ENCODE peak calls at places on chromosomes 13 and 19, in nine cellular contexts. P is CD8-positive, alpha-beta memory T cell; Y is neural progenitor cell; Z is AG04450; L is heart right ventricle; J is fibroblast of lung; C is CD8-positive, alpha-beta T cell; O is naive thymus-derived CD4-positive, alpha-beta T cell; F is adrenal gland. G is an unnamed sample.

GRCh38 chr13:105996391-105997028 is 539.0 kb downstream of the EFNB2 start:
- DNase-seq in L (no peak), F (no peak), O (no peak), C (no peak), Y (no peak), P (no peak), Z (no peak), J (no peak), G (no peak)

GRCh38 chr13:110448677-110449076 is 112.8 kb downstream of the RAB20 start:
- DNase-seq in F (no peak), C (no peak), Z (no peak), P (no peak), Y (no peak), J (no peak), O (no peak), L (no peak), G (no peak)

GRCh38 chr19:7710616-7711015 is 8.7 kb upstream of the FCER2 start:
- DNase-seq in Z (no peak), L (no peak), J (no peak), F (no peak), Y (no peak), P (no peak), C (no peak), O (no peak), G (no peak)

GRCh38 chr13:113040597-113041292 is 64.8 kb upstream of the F7 start:
- DNase-seq in Y (no peak), P (no peak), F (peak), C (no peak), Z (no peak), O (no peak), J (no peak), L (no peak), G (no peak)

GRCh38 chr13:110560606-110561334 is 752 bp downstream of the RAB20 start:
- DNase-seq in J (no peak), C (no peak), F (peak), Z (no peak), Y (peak), L (peak), P (no peak), O (peak), G (peak)

GRCh38 chr19:4431808-4432674 is 25.6 kb downstream of the UBXN6 start:
- DNase-seq in F (peak), L (no peak), P (no peak), C (no peak), Z (no peak), J (no peak), Y (no peak), O (no peak), G (no peak)

GRCh38 chr19:17686592-17687042 is 1.5 kb downstream of the UNC13A start:
- DNase-seq in C (no peak), F (peak), Y (peak), P (no peak), L (peak), Z (no peak), O (no peak), J (peak), G (peak)

GRCh38 chr19:10111405-10111811 is at the start of gene P2RY11:
- DNase-seq in Y (no peak), O (no peak), Z (no peak), J (no peak), C (no peak), F (peak), P (peak), L (no peak), G (no peak)

GRCh38 chr13:74361274-74361673 is 227.1 kb upstream of the KLF12 start:
- DNase-seq in P (no peak), C (no peak), J (no peak), F (no peak), L (no peak), Z (no peak), O (no peak), Y (no peak), G (no peak)

GRCh38 chr19:20005741-20006140 is 33.6 kb downstream of the ZNF682 start:
- DNase-seq in O (no peak), C (no peak), Z (no peak), F (no peak), Y (no peak), L (no peak), J (no peak), P (no peak), G (no peak)

GRCh38 chr19:7998081-7998480 is 7.4 kb downstream of the ELAVL1 start:
- DNase-seq in O (no peak), P (no peak), Z (no peak), J (peak), L (no peak), Y (no peak), C (no peak), F (no peak), G (peak)

GRCh38 chr13:46170268-46170667 is 11.7 kb downstream of the LCP1 start:
- DNase-seq in C (no peak), J (no peak), P (peak), L (no peak), Y (no peak), Z (no peak), F (no peak), O (no peak), G (no peak)

GRCh38 chr13:99432637-99433542 is 68.4 kb upstream of the TM9SF2 start:
- DNase-seq in P (peak), C (peak), Z (no peak), O (peak), Y (peak), L (peak), F (peak), J (peak), G (peak)

GRCh38 chr13:99435116-99435515 is 66.2 kb upstream of the TM9SF2 start:
- DNase-seq in L (no peak), F (no peak), O (no peak), J (no peak), Z (no peak), Y (no peak), P (no peak), C (no peak), G (no peak)

GRCh38 chr13:99434258-99434788 is 66.9 kb upstream of the TM9SF2 start:
- DNase-seq in P (peak), Z (no peak), O (peak), L (no peak), F (peak), C (peak), Y (no peak), J (no peak), G (no peak)

GRCh38 chr13:99429670-99430069 is 71.6 kb upstream of the TM9SF2 start:
- DNase-seq in L (no peak), Y (no peak), O (no peak), Z (no peak), P (no peak), F (no peak), C (no peak), J (no peak), G (no peak)

GRCh38 chr13:99431927-99432636 is 69.2 kb upstream of the TM9SF2 start:
- DNase-seq in Z (no peak), P (peak), F (no peak), O (no peak), Y (no peak), J (no peak), C (no peak), L (no peak), G (no peak)
- H3K4me3 ChIP-seq in Z (no peak), P (peak), F (no peak), O (peak), Y (peak), J (no peak), C (peak), L (peak), G (no peak)

GRCh38 chr13:99439048-99439447 is 62.2 kb upstream of the TM9SF2 start:
- DNase-seq in J (no peak), O (no peak), L (no peak), F (no peak), C (no peak), Y (no peak), Z (no peak), P (no peak), G (peak)

GRCh38 chr13:99436686-99437416 is 64.4 kb upstream of the TM9SF2 start:
- DNase-seq in Z (peak), F (peak), C (peak), Y (peak), J (peak), L (peak), P (peak), O (peak), G (peak)

GRCh38 chr13:99436013-99436412 is 65.3 kb upstream of the TM9SF2 start:
- DNase-seq in P (no peak), J (no peak), C (no peak), O (no peak), F (no peak), Y (no peak), Z (no peak), L (no peak), G (no peak)

DNA sequence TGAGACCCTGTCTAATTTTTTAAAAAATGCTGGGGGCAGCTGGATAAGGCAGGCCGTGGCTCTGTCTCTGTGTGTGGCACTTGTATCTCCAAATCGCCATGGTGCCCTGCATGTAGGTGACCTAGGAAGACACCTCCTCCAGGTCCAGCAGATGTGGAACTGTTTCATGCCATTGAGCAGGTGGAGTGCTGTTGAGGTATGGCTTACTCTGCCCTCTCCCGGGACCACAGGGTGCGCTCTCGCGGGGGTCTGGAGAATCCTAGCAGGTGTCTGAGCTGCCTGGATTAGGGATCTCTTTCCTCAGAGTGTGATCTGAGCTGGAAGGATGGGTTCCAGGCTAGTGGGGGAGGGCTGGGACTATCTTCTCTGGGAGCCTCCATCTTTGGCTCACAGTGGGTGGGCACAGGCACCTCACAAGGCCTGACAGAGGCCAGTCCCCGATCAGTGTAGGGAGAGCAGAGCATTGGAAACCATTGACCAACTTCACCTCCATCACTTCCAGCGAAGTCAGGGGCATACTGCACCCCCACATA is 67.7 kb upstream of the TM9SF2 start:
- DNase-seq in L (no peak), J (no peak), F (no peak), Z (no peak), C (no peak), P (no peak), O (no peak), Y (no peak), G (no peak)
- H3K4me3 ChIP-seq in L (no peak), J (no peak), F (no peak), Z (no peak), C (peak), P (peak), O (peak), Y (no peak), G (no peak)

GRCh38 chr19:3359850-3360493 is 6.4 kb upstream of the NFIC start:
- DNase-seq in O (no peak), P (no peak), F (no peak), L (no peak), Z (no peak), C (no peak), Y (no peak), J (peak), G (peak)

GRCh38 chr19:3362217-3362907 is 4.0 kb upstream of the NFIC start:
- DNase-seq in Z (no peak), J (no peak), P (no peak), C (no peak), Y (no peak), F (no peak), O (no peak), L (no peak), G (no peak)

GRCh38 chr19:3358919-3359849 is 7.2 kb upstream of the NFIC start:
- DNase-seq in Z (no peak), O (peak), Y (peak), P (peak), F (peak), C (peak), J (peak), L (peak), G (peak)

GRCh38 chr19:3361384-3362216 is 4.8 kb upstream of the NFIC start:
- DNase-seq in Y (no peak), C (no peak), J (no peak), F (peak), Z (no peak), L (no peak), P (no peak), O (no peak), G (no peak)

GRCh38 chr19:3360494-3361383 is 5.6 kb upstream of the NFIC start:
- DNase-seq in J (peak), Y (peak), L (peak), F (peak), O (peak), C (peak), Z (no peak), P (peak), G (peak)
- H3K4me3 ChIP-seq in J (peak), Y (no peak), L (peak), F (peak), O (peak), C (peak), Z (peak), P (peak), G (peak)

DNA sequence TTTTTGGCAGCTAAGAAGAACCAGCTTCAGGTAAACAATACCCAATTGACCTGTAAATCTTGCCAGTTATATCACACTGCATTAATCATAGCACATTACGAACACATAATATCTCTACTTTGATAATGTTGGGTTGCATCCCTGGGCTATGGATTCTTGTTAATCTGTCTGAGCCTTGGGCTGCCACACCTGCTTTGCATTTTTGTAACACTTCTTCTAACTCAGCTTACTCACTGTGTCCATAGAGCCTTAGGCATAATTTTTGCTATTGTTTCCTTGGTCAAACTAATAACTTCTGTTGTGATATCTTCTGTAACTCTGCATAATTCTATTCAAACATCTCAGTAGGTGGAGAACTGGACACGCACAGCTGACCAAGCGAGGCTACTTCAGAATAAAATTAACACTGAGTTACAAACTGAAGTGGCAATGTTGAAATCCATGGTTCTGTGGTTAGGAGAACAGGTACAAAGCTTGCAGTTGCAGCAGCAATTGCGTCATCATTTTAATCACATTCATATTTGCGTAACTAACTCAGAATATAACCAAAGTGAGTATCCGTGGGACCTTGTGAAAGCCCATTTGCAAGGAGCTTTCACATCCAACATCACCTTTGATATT is 6.4 kb downstream of the ZNF350 start:
- DNase-seq in Z (no peak), C (no peak), L (no peak), F (no peak), O (no peak), J (no peak), P (no peak), Y (no peak), G (no peak)
- H3K4me3 ChIP-seq in Z (no peak), C (no peak), L (no peak), F (no peak), O (no peak), J (no peak), P (peak), Y (no peak), G (no peak)

GRCh38 chr19:2047449-2048103 is 3.5 kb downstream of the MKNK2 start:
- DNase-seq in P (peak), Z (no peak), F (peak), Y (peak), L (no peak), C (no peak), J (no peak), O (no peak), G (no peak)

GRCh38 chr19:2047076-2047448 is 4.0 kb downstream of the MKNK2 start:
- DNase-seq in P (no peak), O (no peak), Z (no peak), L (no peak), J (no peak), F (no peak), Y (no peak), C (no peak), G (no peak)

GRCh38 chr19:2048959-2049740 is 1.9 kb downstream of the MKNK2 start:
- DNase-seq in F (peak), Z (no peak), O (no peak), L (no peak), P (no peak), C (no peak), Y (peak), J (no peak), G (no peak)

GRCh38 chr19:2049741-2050348 is 1.2 kb downstream of the MKNK2 start:
- DNase-seq in L (peak), Z (no peak), F (peak), C (peak), J (peak), O (peak), P (peak), Y (peak), G (peak)

GRCh38 chr19:2048104-2048958 is 2.7 kb downstream of the MKNK2 start:
- DNase-seq in C (no peak), F (no peak), J (no peak), L (no peak), Y (no peak), P (no peak), Z (no peak), O (no peak), G (no peak)
- H3K4me3 ChIP-seq in C (peak), F (no peak), J (peak), L (peak), Y (no peak), P (peak), Z (peak), O (peak), G (no peak)

GRCh38 chr13:33817513-33817842 is 471 bp upstream of the RFC3 start:
- DNase-seq in L (no peak), Z (no peak), J (peak), O (no peak), C (no peak), P (no peak), F (no peak), Y (no peak), G (no peak)
- H3K4me3 ChIP-seq in L (peak), Z (peak), J (peak), O (peak), C (peak), P (peak), F (peak), Y (peak), G (peak)